ENCODE peak calls at places on chromosomes 5 and 9, in nine cellular contexts. J is SW 1271; M is IMR-90; F is stimulated activated CD8-positive, alpha-beta memory T cell treated with anti-CD3 and anti-CD28 coated beads, Interleukin-4, amount 100 ng/mL, for 24 hours; R is Caki2; O is NCI-H1092; D is GM03348; C is cardiac muscle cell; Y is tibial artery. L is an unnamed sample.

GRCh38 chr9:94588681-94589080 is 4.9 kb downstream of the FBP2 start:
- DNase-seq in J (no peak), M (no peak), F (no peak), R (no peak), O (no peak), D (no peak), C (no peak), Y (no peak), L (no peak)

GRCh38 chr5:96146675-96147074 is 185.0 kb upstream of the ELL2 start:
- DNase-seq in J (no peak), M (peak), F (no peak), R (peak), O (no peak), D (peak), C (peak), Y (no peak), L (no peak)

GRCh38 chr9:135792268-135793128 is 90.5 kb downstream of the KCNT1 start:
- DNase-seq in J (no peak), M (no peak), F (no peak), R (no peak), O (no peak), D (no peak), C (no peak), Y (no peak), L (no peak)

GRCh38 chr9:137598943-137599342 is 6.5 kb upstream of the ARRDC1 start:
- DNase-seq in J (no peak), M (no peak), F (no peak), R (no peak), O (no peak), D (no peak), C (no peak), Y (no peak), L (no peak)

GRCh38 chr5:153860482-153860881 is 178.2 kb downstream of the FAM114A2 start:
- DNase-seq in J (no peak), M (no peak), F (no peak), R (no peak), O (no peak), D (no peak), C (no peak), Y (no peak), L (no peak)

GRCh38 chr9:94729199-94729598 is 2.7 kb downstream of the AOPEP start:
- DNase-seq in J (no peak), M (no peak), F (no peak), R (no peak), O (no peak), D (no peak), C (no peak), Y (no peak), L (no peak)

GRCh38 chr9:34446468-34446891 is 11.9 kb downstream of the FAM219A start:
- DNase-seq in J (no peak), M (peak), F (no peak), R (no peak), O (no peak), D (peak), C (peak), Y (no peak), L (no peak)

GRCh38 chr5:92599217-92599810 is 981.7 kb downstream of the NR2F1-AS1 start:
- DNase-seq in J (no peak), M (no peak), F (no peak), R (no peak), O (peak), D (peak), C (no peak), Y (no peak), L (no peak)

GRCh38 chr5:3343911-3344310 is 251.7 kb upstream of the IRX1 start:
- DNase-seq in J (no peak), M (no peak), F (no peak), R (no peak), O (no peak), D (no peak), C (no peak), Y (no peak), L (no peak)

GRCh38 chr9:76873056-76873792 is 32.7 kb downstream of the PRUNE2 start:
- DNase-seq in J (no peak), M (no peak), F (no peak), R (no peak), O (peak), D (peak), C (peak), Y (peak), L (no peak)

GRCh38 chr9:4297795-4298254 is 2.0 kb downstream of the GLIS3 start:
- DNase-seq in J (no peak), M (peak), F (peak), R (no peak), O (peak), D (peak), C (peak), Y (peak), L (peak)

GRCh38 chr5:179906795-179907569 is 715 bp downstream of the TBC1D9B start:
- DNase-seq in J (no peak), M (peak), F (no peak), R (peak), O (no peak), D (peak), C (peak), Y (no peak), L (no peak)

GRCh38 chr5:66959668-66960067 is 236.9 kb downstream of the CD180 start:
- DNase-seq in J (no peak), M (peak), F (no peak), R (no peak), O (no peak), D (no peak), C (no peak), Y (no peak), L (no peak)

GRCh38 chr9:34928921-34929320 is 29.2 kb upstream of the PHF24 start:
- DNase-seq in J (no peak), M (no peak), F (peak), R (no peak), O (no peak), D (no peak), C (no peak), Y (no peak), L (no peak)

GRCh38 chr9:25678846-25679360 is 659 bp upstream of the TUSC1 start:
- DNase-seq in J (no peak), M (peak), F (no peak), R (no peak), O (no peak), D (no peak), C (no peak), Y (no peak), L (no peak)

GRCh38 chr9:132516301-132516700 is 66.1 kb upstream of the BARHL1 start:
- DNase-seq in J (no peak), M (no peak), F (no peak), R (no peak), O (no peak), D (no peak), C (no peak), Y (no peak), L (no peak)

GRCh38 chr9:121896545-121896943 is 196.6 kb downstream of the TTLL11 start:
- DNase-seq in J (no peak), M (no peak), F (no peak), R (no peak), O (no peak), D (no peak), C (no peak), Y (no peak), L (no peak)

GRCh38 chr9:98315551-98316060 is 60.2 kb upstream of the TBC1D2 start:
- DNase-seq in J (peak), M (peak), F (peak), R (peak), O (peak), D (peak), C (peak), Y (peak), L (peak)

GRCh38 chr5:175728316-175728715 is 70.4 kb downstream of the HRH2 start:
- DNase-seq in J (no peak), M (no peak), F (no peak), R (no peak), O (no peak), D (no peak), C (no peak), Y (no peak), L (no peak)

GRCh38 chr5:81783401-81783800 is 32.5 kb upstream of the SSBP2 start:
- DNase-seq in J (no peak), M (no peak), F (no peak), R (no peak), O (no peak), D (no peak), C (no peak), Y (no peak), L (no peak)

GRCh38 chr5:29161897-29162296 is 2031.6 kb upstream of the CDH6 start:
- DNase-seq in J (no peak), M (no peak), F (no peak), R (no peak), O (no peak), D (no peak), C (no peak), Y (no peak), L (no peak)

GRCh38 chr9:87622098-87622497 is 103.8 kb upstream of the CTSL start:
- DNase-seq in J (no peak), M (no peak), F (no peak), R (no peak), O (no peak), D (no peak), C (no peak), Y (no peak), L (no peak)

GRCh38 chr5:116778015-116778414 is 203.4 kb upstream of the SEMA6A start:
- DNase-seq in J (no peak), M (no peak), F (no peak), R (no peak), O (no peak), D (no peak), C (no peak), Y (no peak), L (no peak)

GRCh38 chr5:139795074-139796001 is at the start of gene PSD2:
- DNase-seq in J (no peak), M (no peak), F (no peak), R (peak), O (no peak), D (peak), C (peak), Y (no peak), L (no peak)

GRCh38 chr5:38162625-38163024 is 95.7 kb upstream of the EGFLAM start:
- DNase-seq in J (no peak), M (peak), F (no peak), R (no peak), O (no peak), D (no peak), C (no peak), Y (no peak), L (no peak)

GRCh38 chr5:135821061-135821781 is 13.2 kb upstream of the SLC25A48 start:
- DNase-seq in J (no peak), M (no peak), F (no peak), R (peak), O (peak), D (peak), C (no peak), Y (no peak), L (no peak)

GRCh38 chr5:95870105-95870672 is 47.7 kb upstream of the GLRX start:
- DNase-seq in J (no peak), M (peak), F (peak), R (no peak), O (no peak), D (no peak), C (no peak), Y (no peak), L (no peak)

GRCh38 chr9:127598839-127599549 is 13.1 kb upstream of the STXBP1 start:
- DNase-seq in J (no peak), M (no peak), F (no peak), R (no peak), O (no peak), D (no peak), C (no peak), Y (no peak), L (no peak)

GRCh38 chr5:112822456-112822855 is 38.6 kb upstream of the SRP19 start:
- DNase-seq in J (no peak), M (peak), F (no peak), R (no peak), O (no peak), D (peak), C (no peak), Y (no peak), L (no peak)

GRCh38 chr5:150561571-150562295 is 53.8 kb downstream of the NDST1 start:
- DNase-seq in J (no peak), M (no peak), F (no peak), R (no peak), O (no peak), D (no peak), C (no peak), Y (no peak), L (no peak)

GRCh38 chr5:160315968-160316367 is 3.6 kb upstream of the CCNJL start:
- DNase-seq in J (peak), M (peak), F (no peak), R (peak), O (no peak), D (no peak), C (peak), Y (no peak), L (peak)

GRCh38 chr9:130765135-130766030 is 69.7 kb upstream of the ABL1 start:
- DNase-seq in J (no peak), M (peak), F (no peak), R (no peak), O (no peak), D (no peak), C (peak), Y (no peak), L (no peak)

GRCh38 chr5:150454492-150455229 is 5.1 kb upstream of the RPS14 start:
- DNase-seq in J (no peak), M (no peak), F (no peak), R (no peak), O (no peak), D (no peak), C (no peak), Y (no peak), L (no peak)

GRCh38 chr5:58836351-58836750 is 253.5 kb downstream of the RAB3C start:
- DNase-seq in J (no peak), M (no peak), F (no peak), R (no peak), O (no peak), D (no peak), C (no peak), Y (no peak), L (no peak)

GRCh38 chr5:140221697-140222223 is 46.8 kb downstream of the CYSTM1 start:
- DNase-seq in J (no peak), M (peak), F (no peak), R (peak), O (no peak), D (peak), C (peak), Y (no peak), L (peak)